ENCODE peak calls at places on chromosomes 6 and 20, in six cellular contexts. V is T-helper 17 cell, Y is fibroblast of mammary gland, B is LHCN-M2, N is activated T-cell treated with anti-CD3 and anti-CD28 coated beads for 1 hour, F is HT1080. D is an unnamed sample.

GRCh38 chr6:45855642-45856408 is 159.8 kb downstream of the CLIC5 start:
- DNase-seq in V (no peak), Y (no peak), B (no peak), N (no peak), F (no peak), D (no peak)

GRCh38 chr6:5730586-5731263 is 276.0 kb downstream of the NRN1 start:
- DNase-seq in V (no peak), Y (peak), B (peak), N (no peak), F (no peak), D (no peak)

GRCh38 chr6:119312875-119313338 is 36.7 kb downstream of the MAN1A1 start:
- DNase-seq in V (no peak), Y (no peak), B (no peak), N (no peak), F (no peak), D (no peak)

GRCh38 chr6:142804490-142804889 is 140.5 kb downstream of the HIVEP2 start:
- DNase-seq in V (no peak), Y (no peak), B (no peak), N (no peak), F (no peak), D (no peak)

GRCh38 chr6:11367638-11368199 is 135.3 kb upstream of the NEDD9 start:
- DNase-seq in V (no peak), Y (no peak), B (peak), N (no peak), F (no peak), D (no peak)

GRCh38 chr6:137443901-137444300 is 50.3 kb downstream of the OLIG3 start:
- DNase-seq in V (no peak), Y (no peak), B (peak), N (no peak), F (peak), D (no peak)

GRCh38 chr20:45919536-45919933 is 7.6 kb upstream of the PLTP start:
- DNase-seq in V (no peak), Y (peak), B (peak), N (no peak), F (no peak), D (no peak)

GRCh38 chr6:35486005-35486925 is 10.6 kb downstream of the TEAD3 start:
- DNase-seq in V (no peak), Y (no peak), B (no peak), N (no peak), F (no peak), D (no peak)

GRCh38 chr20:11880694-11881093 is 37.0 kb upstream of the BTBD3 start:
- DNase-seq in V (no peak), Y (no peak), B (no peak), N (no peak), F (peak), D (no peak)

GRCh38 chr6:38974389-38975133 is 74.0 kb upstream of the GLP1R start:
- DNase-seq in V (no peak), Y (no peak), B (no peak), N (no peak), F (no peak), D (no peak)

GRCh38 chr6:149884215-149884614 is 13.7 kb downstream of the RAET1E start:
- DNase-seq in V (no peak), Y (peak), B (no peak), N (no peak), F (no peak), D (no peak)

GRCh38 chr6:73236147-73236750 is 11.0 kb upstream of the KHDC1L start:
- DNase-seq in V (no peak), Y (peak), B (peak), N (no peak), F (peak), D (no peak)

GRCh38 chr6:157226761-157227160 is 96.6 kb downstream of the TMEM242 start:
- DNase-seq in V (no peak), Y (no peak), B (no peak), N (no peak), F (no peak), D (no peak)

GRCh38 chr6:33622456-33623431 is 1.6 kb downstream of the ITPR3 start:
- DNase-seq in V (no peak), Y (peak), B (no peak), N (no peak), F (peak), D (no peak)

GRCh38 chr20:20276806-20277530 is 90.9 kb upstream of the INSM1 start:
- DNase-seq in V (no peak), Y (no peak), B (no peak), N (no peak), F (no peak), D (no peak)

GRCh38 chr20:58908941-58909340 is 56.4 kb downstream of the GNAS start:
- DNase-seq in V (no peak), Y (no peak), B (no peak), N (no peak), F (no peak), D (no peak)

D was measured in activated effector memory CD4-positive, alpha-beta T cell treated with Interleukin-2 at 50 U/mL for 16 hours.